ENCODE peak calls at places on chromosomes 5 and 9, in ten cellular contexts. I, E, Y, K, Q, H, C, U, V and F are unnamed samples.

GRCh38 chr5:5782402-5782801 is 359.9 kb downstream of the ICE1 start:
- DNase-seq in K (no peak), E (no peak), Q (no peak), I (no peak), V (no peak), U (no peak), Y (no peak), C (no peak), H (no peak), F (no peak)

GRCh38 chr5:38715671-38716070 is 130.1 kb upstream of the OSMR start:
- DNase-seq in I (peak; percentile 52), Y (no peak), H (peak; percentile 7), K (no peak), U (no peak), V (no peak), E (no peak), C (no peak), Q (no peak), F (no peak)

GRCh38 chr9:1869843-1870242 is 145.3 kb upstream of the SMARCA2 start:
- DNase-seq in U (no peak), K (no peak), C (no peak), I (peak; percentile 11), Q (peak; percentile 44), H (no peak), Y (no peak), E (peak; percentile 65), V (no peak), F (no peak)

GRCh38 chr9:97553841-97554240 is 52.4 kb downstream of the TMOD1 start:
- DNase-seq in H (no peak), C (no peak), K (peak; percentile 9), V (no peak), Q (no peak), Y (no peak), U (no peak), I (no peak), E (no peak), F (no peak)

GRCh38 chr5:74643160-74643562 is 2.6 kb upstream of the ENC1 start:
- DNase-seq in C (no peak), Y (peak; percentile 34), E (peak; percentile 71), U (no peak), V (peak; percentile 93), H (no peak), I (peak; percentile 92), Q (no peak), K (no peak), F (peak; percentile 96)

GRCh38 chr5:128668921-128669320 is 130.9 kb upstream of the FBN2 start:
- DNase-seq in E (no peak), H (no peak), U (no peak), I (peak; percentile 25), V (no peak), Q (no peak), K (no peak), Y (no peak), C (no peak), F (no peak)

GRCh38 chr5:130331332-130331731 is 427.1 kb downstream of the CHSY3 start:
- DNase-seq in V (peak; percentile 58), C (no peak), I (no peak), H (no peak), K (no peak), Y (no peak), Q (no peak), E (no peak), U (no peak), F (no peak)

GRCh38 chr9:37618817-37619216 is 26.4 kb upstream of the TOMM5 start:
- DNase-seq in H (no peak), Q (no peak), Y (peak; percentile 15), V (no peak), U (no peak), I (peak; percentile 47), C (no peak), E (no peak), K (no peak), F (peak; percentile 33)

GRCh38 chr5:76175821-76176403 is 92.7 kb downstream of the SV2C start:
- DNase-seq in V (peak; percentile 86), U (no peak), E (no peak), H (no peak), I (no peak), C (no peak), Q (no peak), K (no peak), Y (no peak), F (no peak)

GRCh38 chr9:99796231-99796630 is 25.5 kb upstream of the NR4A3 start:
- DNase-seq in C (no peak), Q (no peak), U (no peak), E (no peak), Y (no peak), H (no peak), I (no peak), K (no peak), V (no peak), F (no peak)

GRCh38 chr5:39379683-39380082 is 15.4 kb upstream of the C9 start:
- DNase-seq in C (no peak), H (no peak), U (no peak), V (no peak), I (no peak), Y (no peak), E (no peak), K (no peak), Q (no peak), F (no peak)

GRCh38 chr5:178791976-178792375 is 61.5 kb upstream of the ZNF354A start:
- DNase-seq in H (no peak), E (no peak), U (no peak), V (no peak), C (no peak), Q (no peak), I (no peak), K (no peak), Y (no peak), F (no peak)

GRCh38 chr5:56669534-56670483 is 145.5 kb upstream of the MAP3K1 start:
- DNase-seq in H (no peak), I (peak; percentile 19), Y (no peak), K (peak; percentile 64), Q (peak; percentile 1), E (no peak), V (peak; percentile 99), C (no peak), U (peak; percentile 70), F (no peak)

GRCh38 chr9:228929-229695 is 14.4 kb downstream of the DOCK8 start:
- DNase-seq in C (no peak), Y (no peak), H (no peak), K (no peak), I (no peak), V (no peak), E (no peak), U (no peak), Q (no peak), F (no peak)

GRCh38 chr9:133122935-133123611 is 2.0 kb upstream of the RALGDS start:
- DNase-seq in I (no peak), C (no peak), V (no peak), K (no peak), U (no peak), Q (no peak), H (no peak), Y (no peak), E (no peak), F (no peak)

GRCh38 chr5:141681295-141681694 is 735 bp downstream of the ARAP3 start:
- DNase-seq in Q (no peak), H (no peak), K (no peak), Y (no peak), V (no peak), U (no peak), I (no peak), E (no peak), C (no peak), F (no peak)